ENCODE peak calls at places on chromosomes 7 and 10, in five cellular contexts. S is breast epithelium, Q is transverse colon, Y is lung, N is uterus. H is an unnamed sample. For H3K4me1 and H3K36me3, the result is how much of the 10 kb centered on the place peaks cover.

GRCh38 chr7:139830779-139831498 is 1.9 kb downstream of the TBXAS1 start:
- DNase-seq in S (no peak), Q (no peak), Y (no peak), N (no peak), H (no peak)

GRCh38 chr10:133439517-133440461 is 14.0 kb upstream of the SCART1 start:
- DNase-seq in S (peak), Q (no peak), Y (peak), N (no peak), H (no peak)

GRCh38 chr7:99563650-99564049 is 5.2 kb downstream of the ZNF655 start:
- DNase-seq in S (no peak), Q (no peak), Y (no peak), N (no peak), H (no peak)

GRCh38 chr7:2157473-2158279 is 75.1 kb downstream of the MAD1L1 start:
- DNase-seq in S (peak), Q (peak), Y (peak), N (peak), H (peak)

GRCh38 chr7:96596120-96596826 is 113.4 kb downstream of the SEM1 start:
- DNase-seq in S (no peak), Q (no peak), Y (no peak), N (no peak), H (no peak)

GRCh38 chr10:15189133-15189881 is 20.8 kb upstream of the NMT2 start:
- DNase-seq in S (no peak), Q (no peak), Y (no peak), N (no peak), H (no peak)

GRCh38 chr7:4113271-4113670 is 568.8 kb upstream of the FOXK1 start:
- DNase-seq in S (no peak), Q (no peak), Y (no peak), N (no peak), H (no peak)

GRCh38 chr10:99870051-99870730 is 87.8 kb downstream of the ABCC2 start:
- DNase-seq in S (no peak), Q (no peak), Y (no peak), N (no peak), H (no peak)

GRCh38 chr7:18459439-18459838 is 36.1 kb upstream of the HDAC9 start:
- DNase-seq in S (no peak), Q (no peak), Y (no peak), N (no peak), H (no peak)

GRCh38 chr10:119516381-119517234 is 25.9 kb downstream of the RGS10 start:
- DNase-seq in S (no peak), Q (peak), Y (peak), N (no peak), H (no peak)

GRCh38 chr7:159127691-159128642 is 16.7 kb downstream of the VIPR2 start:
- DNase-seq in S (no peak), Q (no peak), Y (no peak), N (no peak), H (no peak)

GRCh38 chr10:69496352-69497234 is 45.3 kb downstream of the TSPAN15 start:
- DNase-seq in S (peak), Q (no peak), Y (no peak), N (peak), H (peak)

GRCh38 chr7:36904802-36905201 is 180.5 kb upstream of the AOAH start:
- DNase-seq in S (no peak), Q (no peak), Y (no peak), N (no peak), H (no peak)

GRCh38 chr10:10295537-10295936 is 722.1 kb upstream of the CELF2 start:
- DNase-seq in S (no peak), Q (no peak), Y (no peak), N (no peak), H (no peak)

GRCh38 chr10:10294801-10295515 is 722.7 kb upstream of the CELF2 start:
- DNase-seq in S (no peak), Q (no peak), Y (no peak), N (no peak), H (no peak)

DNA sequence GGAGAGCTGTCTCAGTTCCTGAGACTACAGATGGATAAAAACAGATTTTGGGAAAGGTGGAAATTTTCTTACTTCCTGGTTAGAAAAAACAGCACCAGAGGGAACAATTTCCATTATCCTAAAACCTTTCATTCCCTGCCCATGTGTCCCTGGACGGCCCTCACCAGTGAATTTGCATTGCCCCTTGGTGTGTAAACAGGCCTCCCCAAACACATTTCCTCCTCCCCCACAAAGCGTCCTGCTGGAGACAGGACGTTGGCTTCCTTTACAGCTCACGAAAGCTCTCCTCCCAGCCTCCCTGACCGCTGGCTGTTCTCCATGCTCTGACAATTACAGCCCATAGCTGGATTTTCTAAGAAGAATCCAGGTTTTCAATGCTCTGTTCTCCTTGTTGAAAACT is 724.2 kb upstream of the CELF2 start:
- DNase-seq in S (no peak), Q (no peak), Y (no peak), N (peak), H (no peak)
- H3K4me1 ChIP-seq in S (under half), Q (under half), Y (under half), N (under half), H (under half)

GRCh38 chr7:131501422-131501821 is 55.0 kb downstream of the PODXL start:
- DNase-seq in S (no peak), Q (no peak), Y (no peak), N (no peak), H (no peak)
- H3K36me3 ChIP-seq in S (under half), Q (under half), Y (under half), N (under half), H (under half)

DNA sequence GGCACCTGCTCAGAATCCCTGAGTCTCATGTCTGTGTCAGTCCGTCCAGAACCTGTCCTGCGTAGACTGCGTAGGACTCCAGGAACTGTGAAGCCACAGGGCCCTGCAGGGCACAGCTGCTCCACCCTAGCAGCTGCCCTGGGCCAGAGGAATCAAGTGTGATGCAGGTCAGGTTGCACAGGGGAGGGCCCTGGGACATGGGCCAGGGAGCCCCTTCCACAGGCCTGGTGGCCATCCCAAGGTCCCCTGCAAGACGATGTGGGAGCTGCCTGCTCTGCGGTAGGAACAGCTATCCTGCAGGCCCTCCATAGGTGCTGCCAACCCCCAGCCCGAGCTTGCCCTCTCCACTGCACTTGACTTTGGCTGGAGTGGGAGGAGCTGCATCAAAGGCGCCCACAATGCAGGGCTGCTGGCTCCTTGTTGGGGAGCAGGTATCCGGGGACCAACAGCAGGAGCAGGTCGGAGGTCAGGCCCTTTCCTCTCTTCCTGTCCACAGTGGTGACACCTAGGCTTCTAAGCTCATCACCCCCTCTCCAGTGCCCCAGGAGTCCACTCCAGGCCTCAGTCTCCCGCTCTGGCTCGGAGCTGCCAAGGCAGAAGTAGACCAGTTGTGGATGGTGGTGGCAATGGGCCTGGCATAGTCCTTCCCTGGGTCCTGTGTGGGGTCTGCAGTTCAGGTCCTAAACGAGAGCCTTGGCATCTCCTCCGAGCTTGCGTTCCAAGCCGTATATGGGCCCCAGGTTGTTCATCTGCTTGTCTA is 149.1 kb downstream of the MAPK8 start:
- DNase-seq in S (peak), Q (no peak), Y (no peak), N (no peak), H (no peak)
- H3K4me1 ChIP-seq in S (under half), Q (under half), Y (under half), N (under half), H (under half)

GRCh38 chr7:871900-872537 is 4.3 kb upstream of the GET4 start:
- DNase-seq in S (no peak), Q (no peak), Y (no peak), N (no peak), H (no peak)
- H3K36me3 ChIP-seq in S (under half), Q (under half), Y (under half), N (under half), H (under half)

GRCh38 chr7:121879544-121879943 is 6.6 kb downstream of the PTPRZ1 start:
- DNase-seq in S (no peak), Q (no peak), Y (no peak), N (no peak), H (no peak)

GRCh38 chr7:121882731-121883130 is 9.8 kb downstream of the PTPRZ1 start:
- DNase-seq in S (no peak), Q (no peak), Y (no peak), N (no peak), H (no peak)
- H3K4me1 ChIP-seq in S (under half), Q (under half), Y (under half), N (under half), H (under half)

DNA sequence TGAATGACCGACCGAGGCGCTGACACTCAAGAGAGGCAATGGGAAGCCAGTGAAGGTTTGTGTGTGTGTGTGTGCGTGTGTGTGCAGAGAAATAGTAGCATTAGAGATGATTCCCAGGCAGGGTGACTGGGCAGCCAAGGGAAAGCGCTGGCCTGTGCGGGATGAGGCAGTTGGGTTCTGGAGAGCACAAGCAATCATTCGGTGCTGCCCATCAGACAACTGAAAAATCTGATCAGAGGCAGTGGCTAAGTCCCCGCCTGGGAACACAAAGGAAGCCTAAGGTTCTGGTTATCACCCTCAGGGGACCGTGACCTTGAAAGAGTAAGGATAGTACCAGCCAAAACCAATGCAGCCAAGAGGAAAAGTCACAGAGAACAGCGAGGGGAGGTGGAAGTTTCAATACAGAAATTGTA is 899 bp upstream of the PDCD4 start:
- DNase-seq in S (no peak), Q (no peak), Y (no peak), N (no peak), H (peak)
- H3K36me3 ChIP-seq in S (under half), Q (under half), Y (under half), N (under half), H (under half)